ENCODE peak calls at places on chromosomes 5 and 9, in seven cellular contexts. One of them, this sample, is unnamed.

GRCh38 chr9:121878208-121878835 is 214.8 kb downstream of the TTLL11 start:
- DNase-seq in Ammon's horn: no peak
- DNase-seq in gastrocnemius medialis: no peak
- DNase-seq in stimulated activated naive CD8-positive, alpha-beta T cell treated with anti-CD3 and anti-CD28 coated beads, Interleukin-15, amount 100 ng/mL, for 72 hours: no peak
- DNase-seq in MCF 10A: no peak
- DNase-seq in HS-5: no peak
- DNase-seq in SJSA1: no peak
- DNase-seq in this sample: no peak

GRCh38 chr9:126687868-126688503 is 74.3 kb downstream of the LMX1B start:
- DNase-seq in Ammon's horn: no peak
- DNase-seq in gastrocnemius medialis: no peak
- DNase-seq in stimulated activated naive CD8-positive, alpha-beta T cell treated with anti-CD3 and anti-CD28 coated beads, Interleukin-15, amount 100 ng/mL, for 72 hours: no peak
- DNase-seq in MCF 10A: no peak
- DNase-seq in HS-5: no peak
- DNase-seq in SJSA1: no peak
- DNase-seq in this sample: no peak

GRCh38 chr5:80516826-80517225 is 28.9 kb downstream of the FAM151B start:
- DNase-seq in Ammon's horn: no peak
- DNase-seq in gastrocnemius medialis: peak
- DNase-seq in stimulated activated naive CD8-positive, alpha-beta T cell treated with anti-CD3 and anti-CD28 coated beads, Interleukin-15, amount 100 ng/mL, for 72 hours: peak
- DNase-seq in MCF 10A: peak
- DNase-seq in HS-5: peak
- DNase-seq in SJSA1: no peak
- DNase-seq in this sample: no peak

GRCh38 chr5:77921369-77921768 is 145.2 kb upstream of the TBCA start:
- DNase-seq in Ammon's horn: no peak
- DNase-seq in gastrocnemius medialis: no peak
- DNase-seq in stimulated activated naive CD8-positive, alpha-beta T cell treated with anti-CD3 and anti-CD28 coated beads, Interleukin-15, amount 100 ng/mL, for 72 hours: no peak
- DNase-seq in MCF 10A: no peak
- DNase-seq in HS-5: no peak
- DNase-seq in SJSA1: no peak
- DNase-seq in this sample: no peak

GRCh38 chr9:70362952-70363351 is 51.5 kb downstream of the KLF9 start:
- DNase-seq in Ammon's horn: no peak
- DNase-seq in gastrocnemius medialis: no peak
- DNase-seq in stimulated activated naive CD8-positive, alpha-beta T cell treated with anti-CD3 and anti-CD28 coated beads, Interleukin-15, amount 100 ng/mL, for 72 hours: no peak
- DNase-seq in MCF 10A: peak
- DNase-seq in HS-5: peak
- DNase-seq in SJSA1: no peak
- DNase-seq in this sample: no peak

GRCh38 chr9:119283118-119283794 is 86.0 kb downstream of the BRINP1 start:
- DNase-seq in Ammon's horn: peak
- DNase-seq in gastrocnemius medialis: peak
- DNase-seq in stimulated activated naive CD8-positive, alpha-beta T cell treated with anti-CD3 and anti-CD28 coated beads, Interleukin-15, amount 100 ng/mL, for 72 hours: no peak
- DNase-seq in MCF 10A: peak
- DNase-seq in HS-5: no peak
- DNase-seq in SJSA1: no peak
- DNase-seq in this sample: no peak

GRCh38 chr5:113084402-113085083 is 107.9 kb downstream of the DCP2 start:
- DNase-seq in Ammon's horn: no peak
- DNase-seq in gastrocnemius medialis: no peak
- DNase-seq in stimulated activated naive CD8-positive, alpha-beta T cell treated with anti-CD3 and anti-CD28 coated beads, Interleukin-15, amount 100 ng/mL, for 72 hours: no peak
- DNase-seq in MCF 10A: no peak
- DNase-seq in HS-5: no peak
- DNase-seq in SJSA1: no peak
- DNase-seq in this sample: no peak

GRCh38 chr9:95381243-95381642 is 63.7 kb upstream of the FANCC start:
- DNase-seq in Ammon's horn: no peak
- DNase-seq in gastrocnemius medialis: no peak
- DNase-seq in stimulated activated naive CD8-positive, alpha-beta T cell treated with anti-CD3 and anti-CD28 coated beads, Interleukin-15, amount 100 ng/mL, for 72 hours: no peak
- DNase-seq in MCF 10A: peak
- DNase-seq in HS-5: peak
- DNase-seq in SJSA1: peak
- DNase-seq in this sample: no peak

GRCh38 chr9:136311433-136312375 is 7.8 kb upstream of the CCDC187 start:
- DNase-seq in Ammon's horn: no peak
- DNase-seq in gastrocnemius medialis: no peak
- DNase-seq in stimulated activated naive CD8-positive, alpha-beta T cell treated with anti-CD3 and anti-CD28 coated beads, Interleukin-15, amount 100 ng/mL, for 72 hours: no peak
- DNase-seq in MCF 10A: no peak
- DNase-seq in HS-5: no peak
- DNase-seq in SJSA1: no peak
- DNase-seq in this sample: no peak

GRCh38 chr9:88076286-88077070 is 61.8 kb downstream of the SPATA31C2 start:
- DNase-seq in Ammon's horn: peak
- DNase-seq in gastrocnemius medialis: no peak
- DNase-seq in stimulated activated naive CD8-positive, alpha-beta T cell treated with anti-CD3 and anti-CD28 coated beads, Interleukin-15, amount 100 ng/mL, for 72 hours: peak
- DNase-seq in MCF 10A: peak
- DNase-seq in HS-5: no peak
- DNase-seq in SJSA1: peak
- DNase-seq in this sample: peak

GRCh38 chr9:120136685-120137084 is 443.3 kb downstream of the CDK5RAP2 start:
- DNase-seq in Ammon's horn: no peak
- DNase-seq in gastrocnemius medialis: no peak
- DNase-seq in stimulated activated naive CD8-positive, alpha-beta T cell treated with anti-CD3 and anti-CD28 coated beads, Interleukin-15, amount 100 ng/mL, for 72 hours: no peak
- DNase-seq in MCF 10A: peak
- DNase-seq in HS-5: no peak
- DNase-seq in SJSA1: no peak
- DNase-seq in this sample: no peak